ENCODE peak calls at places on chromosomes 7 and 10, in five cellular contexts. R, T, U, K and X are unnamed samples.

GRCh38 chr7:81014266-81014665 is 95.4 kb upstream of the SEMA3C start:
- DNase-seq in K (no peak), T (no peak), U (peak), R (no peak), X (no peak)

GRCh38 chr10:70661623-70662361 is 10.5 kb upstream of the ADAMTS14 start:
- DNase-seq in K (no peak), T (no peak), R (no peak), U (no peak), X (no peak)

GRCh38 chr7:45665172-45665571 is 91.0 kb downstream of the ADCY1 start:
- DNase-seq in K (no peak), R (no peak), U (no peak), T (no peak), X (no peak)

GRCh38 chr7:93856319-93856718 is 34.2 kb downstream of the TFPI2 start:
- DNase-seq in R (no peak), T (no peak), U (no peak), K (no peak), X (no peak)

GRCh38 chr10:51524041-51524440 is 175.4 kb downstream of the CSTF2T start:
- DNase-seq in U (peak), T (no peak), K (no peak), R (no peak), X (no peak)

GRCh38 chr10:68105820-68106219 is 3.5 kb upstream of the MYPN start:
- DNase-seq in R (no peak), K (no peak), T (no peak), U (peak), X (no peak)

GRCh38 chr10:5547934-5548660 is 23.3 kb downstream of the CALML3 start:
- DNase-seq in T (no peak), R (peak), K (no peak), U (no peak), X (no peak)

GRCh38 chr7:66205736-66206080 is 574 bp downstream of the TPST1 start:
- DNase-seq in T (no peak), K (no peak), U (no peak), R (no peak), X (no peak)